ENCODE peak calls at places on chromosomes 5 and 9, in ten cellular contexts. One of them, this sample, is unnamed. For H3K36me3, the result is how much of the 10 kb centered on the place peaks cover.

GRCh38 chr9:107239474-107239873 is 43.6 kb upstream of the RAD23B start:
- DNase-seq in brain microvascular endothelial cell: no peak
- DNase-seq in fibroblast of lung: peak
- DNase-seq in thoracic aorta: no peak
- DNase-seq in body of pancreas: no peak
- DNase-seq in mesendoderm: peak
- DNase-seq in left lung: no peak
- DNase-seq in hepatocyte: no peak
- DNase-seq in small intestine: peak
- DNase-seq in uterus: no peak
- DNase-seq in this sample: no peak

GRCh38 chr9:100011062-100011681 is 87.6 kb downstream of the ERP44 start:
- DNase-seq in brain microvascular endothelial cell: peak
- DNase-seq in fibroblast of lung: peak
- DNase-seq in thoracic aorta: no peak
- DNase-seq in body of pancreas: no peak
- DNase-seq in mesendoderm: peak
- DNase-seq in left lung: no peak
- DNase-seq in hepatocyte: peak
- DNase-seq in small intestine: peak
- DNase-seq in uterus: no peak
- DNase-seq in this sample: no peak

GRCh38 chr5:81826128-81826527 is 75.2 kb upstream of the SSBP2 start:
- DNase-seq in brain microvascular endothelial cell: no peak
- DNase-seq in fibroblast of lung: no peak
- DNase-seq in thoracic aorta: no peak
- DNase-seq in body of pancreas: no peak
- DNase-seq in mesendoderm: peak
- DNase-seq in left lung: no peak
- DNase-seq in hepatocyte: no peak
- DNase-seq in small intestine: no peak
- DNase-seq in uterus: no peak
- DNase-seq in this sample: no peak

GRCh38 chr5:1003296-1003937 is 5.2 kb upstream of the NKD2 start:
- DNase-seq in brain microvascular endothelial cell: no peak
- DNase-seq in fibroblast of lung: peak
- DNase-seq in thoracic aorta: peak
- DNase-seq in body of pancreas: peak
- DNase-seq in mesendoderm: no peak
- DNase-seq in left lung: peak
- DNase-seq in hepatocyte: peak
- DNase-seq in small intestine: peak
- DNase-seq in uterus: peak
- DNase-seq in this sample: peak

GRCh38 chr9:111525056-111525977 is at the start of gene ZNF483:
- DNase-seq in brain microvascular endothelial cell: peak
- DNase-seq in fibroblast of lung: peak
- DNase-seq in thoracic aorta: no peak
- DNase-seq in body of pancreas: peak
- DNase-seq in mesendoderm: peak
- DNase-seq in left lung: peak
- DNase-seq in hepatocyte: peak
- DNase-seq in small intestine: peak
- DNase-seq in uterus: peak
- DNase-seq in this sample: peak

GRCh38 chr5:159912033-159912800 is 4.1 kb upstream of the ADRA1B start:
- DNase-seq in brain microvascular endothelial cell: peak
- DNase-seq in fibroblast of lung: peak
- DNase-seq in thoracic aorta: no peak
- DNase-seq in body of pancreas: no peak
- DNase-seq in mesendoderm: peak
- DNase-seq in left lung: no peak
- DNase-seq in hepatocyte: peak
- DNase-seq in small intestine: peak
- DNase-seq in uterus: peak
- DNase-seq in this sample: peak

GRCh38 chr5:54066433-54066832 is 243.9 kb downstream of the ARL15 start:
- DNase-seq in brain microvascular endothelial cell: no peak
- DNase-seq in fibroblast of lung: no peak
- DNase-seq in thoracic aorta: no peak
- DNase-seq in body of pancreas: no peak
- DNase-seq in mesendoderm: no peak
- DNase-seq in left lung: no peak
- DNase-seq in hepatocyte: no peak
- DNase-seq in small intestine: no peak
- DNase-seq in uterus: no peak
- DNase-seq in this sample: no peak

GRCh38 chr5:94901071-94901979 is 282.9 kb downstream of the SLF1 start:
- DNase-seq in brain microvascular endothelial cell: peak
- DNase-seq in fibroblast of lung: peak
- DNase-seq in thoracic aorta: no peak
- DNase-seq in body of pancreas: no peak
- DNase-seq in mesendoderm: peak
- DNase-seq in left lung: no peak
- DNase-seq in hepatocyte: peak
- DNase-seq in small intestine: no peak
- DNase-seq in uterus: no peak
- DNase-seq in this sample: no peak

GRCh38 chr9:108568093-108568492 is 287.7 kb downstream of the ACTL7B start:
- DNase-seq in brain microvascular endothelial cell: no peak
- DNase-seq in fibroblast of lung: no peak
- DNase-seq in thoracic aorta: no peak
- DNase-seq in body of pancreas: no peak
- DNase-seq in mesendoderm: no peak
- DNase-seq in left lung: no peak
- DNase-seq in hepatocyte: peak
- DNase-seq in small intestine: no peak
- DNase-seq in uterus: no peak
- DNase-seq in this sample: no peak

GRCh38 chr9:124217839-124218437 is 39.8 kb upstream of the NEK6 start:
- DNase-seq in brain microvascular endothelial cell: no peak
- DNase-seq in fibroblast of lung: no peak
- DNase-seq in thoracic aorta: no peak
- DNase-seq in body of pancreas: no peak
- DNase-seq in mesendoderm: no peak
- DNase-seq in left lung: peak
- DNase-seq in hepatocyte: no peak
- DNase-seq in small intestine: no peak
- DNase-seq in uterus: no peak
- DNase-seq in this sample: peak

GRCh38 chr5:171428849-171429542 is 9.5 kb downstream of the FGF18 start:
- DNase-seq in brain microvascular endothelial cell: no peak
- DNase-seq in fibroblast of lung: no peak
- DNase-seq in thoracic aorta: no peak
- DNase-seq in body of pancreas: no peak
- DNase-seq in mesendoderm: no peak
- DNase-seq in left lung: peak
- DNase-seq in hepatocyte: no peak
- DNase-seq in small intestine: no peak
- DNase-seq in uterus: no peak
- DNase-seq in this sample: no peak

DNA sequence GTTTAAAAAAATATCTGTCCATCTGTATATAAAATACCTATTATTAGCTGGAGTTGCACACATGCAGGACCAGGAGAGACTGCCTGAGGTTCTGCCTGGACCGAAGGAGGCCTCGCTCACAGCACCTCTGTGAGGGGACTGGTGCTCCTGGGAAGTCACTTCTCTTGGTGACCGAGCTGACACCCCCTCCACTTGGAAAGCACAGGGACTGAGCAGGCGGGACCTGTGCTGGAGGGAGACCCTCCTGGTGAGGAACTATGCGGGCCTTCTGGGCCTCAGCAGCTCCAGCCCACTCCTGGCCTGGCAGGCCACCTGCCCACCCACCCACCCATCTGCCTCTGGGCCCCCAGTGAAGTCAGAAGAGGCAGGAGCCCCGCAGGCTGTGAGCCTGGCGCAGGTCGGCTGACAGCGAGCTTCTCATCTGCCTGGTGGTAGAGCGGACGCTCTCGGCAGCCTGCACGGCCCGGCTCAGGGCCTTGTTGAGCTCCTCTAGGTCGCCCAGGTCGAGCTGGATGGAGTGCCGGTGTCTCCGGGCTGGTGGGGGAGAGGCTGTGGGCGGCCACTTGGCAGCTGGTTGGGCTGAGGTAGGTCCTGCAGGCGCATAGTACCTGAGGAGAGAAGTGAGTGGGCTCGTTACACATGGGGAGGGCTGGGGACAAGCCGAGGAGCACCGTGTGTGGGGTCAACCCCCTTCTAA is 7.2 kb downstream of the ORM2 start:
- DNase-seq in brain microvascular endothelial cell: no peak
- DNase-seq in fibroblast of lung: no peak
- DNase-seq in thoracic aorta: no peak
- DNase-seq in body of pancreas: no peak
- DNase-seq in mesendoderm: no peak
- DNase-seq in left lung: no peak
- DNase-seq in hepatocyte: no peak
- DNase-seq in small intestine: no peak
- DNase-seq in uterus: no peak
- DNase-seq in this sample: no peak
- H3K36me3 ChIP-seq in brain microvascular endothelial cell: under half
- H3K36me3 ChIP-seq in fibroblast of lung: under half
- H3K36me3 ChIP-seq in thoracic aorta: half or more
- H3K36me3 ChIP-seq in body of pancreas: under half
- H3K36me3 ChIP-seq in mesendoderm: under half
- H3K36me3 ChIP-seq in left lung: under half
- H3K36me3 ChIP-seq in hepatocyte: under half
- H3K36me3 ChIP-seq in small intestine: under half
- H3K36me3 ChIP-seq in uterus: under half
- H3K36me3 ChIP-seq in this sample: half or more

GRCh38 chr9:104861406-104861805 is 66.5 kb downstream of the ABCA1 start:
- DNase-seq in brain microvascular endothelial cell: no peak
- DNase-seq in fibroblast of lung: no peak
- DNase-seq in thoracic aorta: no peak
- DNase-seq in body of pancreas: no peak
- DNase-seq in mesendoderm: no peak
- DNase-seq in left lung: no peak
- DNase-seq in hepatocyte: no peak
- DNase-seq in small intestine: no peak
- DNase-seq in uterus: no peak
- DNase-seq in this sample: no peak

GRCh38 chr9:104868303-104868686 is 59.7 kb downstream of the ABCA1 start:
- DNase-seq in brain microvascular endothelial cell: no peak
- DNase-seq in fibroblast of lung: no peak
- DNase-seq in thoracic aorta: no peak
- DNase-seq in body of pancreas: no peak
- DNase-seq in mesendoderm: no peak
- DNase-seq in left lung: no peak
- DNase-seq in hepatocyte: no peak
- DNase-seq in small intestine: no peak
- DNase-seq in uterus: no peak
- DNase-seq in this sample: no peak

GRCh38 chr9:104863180-104863883 is 64.6 kb downstream of the ABCA1 start:
- DNase-seq in brain microvascular endothelial cell: peak
- DNase-seq in fibroblast of lung: peak
- DNase-seq in thoracic aorta: no peak
- DNase-seq in body of pancreas: peak
- DNase-seq in mesendoderm: peak
- DNase-seq in left lung: no peak
- DNase-seq in hepatocyte: peak
- DNase-seq in small intestine: peak
- DNase-seq in uterus: peak
- DNase-seq in this sample: peak

GRCh38 chr9:104866186-104866585 is 61.8 kb downstream of the ABCA1 start:
- DNase-seq in brain microvascular endothelial cell: peak
- DNase-seq in fibroblast of lung: peak
- DNase-seq in thoracic aorta: no peak
- DNase-seq in body of pancreas: no peak
- DNase-seq in mesendoderm: no peak
- DNase-seq in left lung: no peak
- DNase-seq in hepatocyte: no peak
- DNase-seq in small intestine: no peak
- DNase-seq in uterus: no peak
- DNase-seq in this sample: no peak

DNA sequence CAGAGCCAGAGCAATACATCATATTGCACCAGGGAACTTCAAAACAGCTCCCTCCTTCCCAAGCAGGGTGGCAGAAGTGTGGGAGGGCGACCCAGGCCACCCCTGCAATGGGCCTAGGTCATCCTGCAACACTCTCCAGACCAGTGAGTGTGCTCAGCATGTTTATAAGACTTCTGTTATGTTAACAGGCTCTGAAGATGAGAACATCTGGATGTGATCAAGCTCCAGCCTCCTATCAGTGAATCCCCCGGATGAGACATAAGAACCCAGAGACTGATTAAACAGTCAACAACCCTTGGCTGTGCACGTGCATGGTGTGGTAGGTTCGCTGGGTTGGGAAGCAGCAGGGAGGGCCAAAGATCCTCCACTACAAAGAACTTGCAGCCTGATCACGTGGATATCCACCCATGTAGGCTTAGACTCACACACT is 63.3 kb downstream of the ABCA1 start:
- DNase-seq in brain microvascular endothelial cell: peak
- DNase-seq in fibroblast of lung: peak
- DNase-seq in thoracic aorta: no peak
- DNase-seq in body of pancreas: no peak
- DNase-seq in mesendoderm: no peak
- DNase-seq in left lung: no peak
- DNase-seq in hepatocyte: peak
- DNase-seq in small intestine: no peak
- DNase-seq in uterus: peak
- DNase-seq in this sample: no peak
- H3K36me3 ChIP-seq in brain microvascular endothelial cell: under half
- H3K36me3 ChIP-seq in fibroblast of lung: under half
- H3K36me3 ChIP-seq in thoracic aorta: under half
- H3K36me3 ChIP-seq in body of pancreas: under half
- H3K36me3 ChIP-seq in mesendoderm: under half
- H3K36me3 ChIP-seq in left lung: under half
- H3K36me3 ChIP-seq in hepatocyte: under half
- H3K36me3 ChIP-seq in small intestine: under half
- H3K36me3 ChIP-seq in uterus: under half
- H3K36me3 ChIP-seq in this sample: under half

GRCh38 chr5:178711572-178711971 is 18.9 kb downstream of the ZNF354A start:
- DNase-seq in brain microvascular endothelial cell: no peak
- DNase-seq in fibroblast of lung: no peak
- DNase-seq in thoracic aorta: no peak
- DNase-seq in body of pancreas: no peak
- DNase-seq in mesendoderm: no peak
- DNase-seq in left lung: no peak
- DNase-seq in hepatocyte: no peak
- DNase-seq in small intestine: no peak
- DNase-seq in uterus: no peak
- DNase-seq in this sample: no peak
- H3K36me3 ChIP-seq in brain microvascular endothelial cell: under half
- H3K36me3 ChIP-seq in fibroblast of lung: under half
- H3K36me3 ChIP-seq in thoracic aorta: under half
- H3K36me3 ChIP-seq in body of pancreas: under half
- H3K36me3 ChIP-seq in mesendoderm: under half
- H3K36me3 ChIP-seq in left lung: under half
- H3K36me3 ChIP-seq in hepatocyte: under half
- H3K36me3 ChIP-seq in small intestine: under half
- H3K36me3 ChIP-seq in uterus: under half
- H3K36me3 ChIP-seq in this sample: under half

DNA sequence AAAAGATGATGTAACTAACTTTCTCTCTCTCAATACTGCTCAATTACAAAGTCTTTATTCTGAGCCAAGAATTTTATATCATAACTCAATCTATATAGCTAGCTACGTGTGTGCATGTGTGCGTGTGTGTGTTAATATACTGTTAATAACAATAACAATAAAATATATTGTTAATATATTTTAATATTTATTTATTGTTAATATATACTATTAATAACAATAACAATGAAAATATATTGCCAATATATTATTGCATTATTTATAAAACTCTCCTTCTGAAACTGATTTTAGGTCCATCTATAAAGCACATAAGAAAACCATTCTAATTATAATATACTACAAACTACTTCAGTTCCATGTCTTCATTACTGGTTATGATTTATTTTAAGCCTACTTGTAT is 60.6 kb downstream of the RASEF start:
- DNase-seq in brain microvascular endothelial cell: no peak
- DNase-seq in fibroblast of lung: no peak
- DNase-seq in thoracic aorta: no peak
- DNase-seq in body of pancreas: no peak
- DNase-seq in mesendoderm: no peak
- DNase-seq in left lung: no peak
- DNase-seq in hepatocyte: no peak
- DNase-seq in small intestine: no peak
- DNase-seq in uterus: no peak
- DNase-seq in this sample: no peak
- H3K36me3 ChIP-seq in brain microvascular endothelial cell: under half
- H3K36me3 ChIP-seq in fibroblast of lung: under half
- H3K36me3 ChIP-seq in thoracic aorta: under half
- H3K36me3 ChIP-seq in body of pancreas: under half
- H3K36me3 ChIP-seq in mesendoderm: under half
- H3K36me3 ChIP-seq in left lung: under half
- H3K36me3 ChIP-seq in hepatocyte: under half
- H3K36me3 ChIP-seq in small intestine: under half
- H3K36me3 ChIP-seq in uterus: under half
- H3K36me3 ChIP-seq in this sample: under half